ENCODE peak calls at places on chromosomes 1 and 21, in six cellular contexts. One of them, this sample, is unnamed. For H3K36me3, the result is how much of the 10 kb centered on the place peaks cover.

GRCh38 chr1:116667577-116668105 is at the start of gene IGSF3:
- DNase-seq in cardiac muscle cell: peak
- DNase-seq in spleen: peak
- DNase-seq in mesenchymal stem cell: peak
- DNase-seq in sigmoid colon: peak
- DNase-seq in prostate gland: peak
- DNase-seq in this sample: no peak

GRCh38 chr1:38929476-38929875 is 12.2 kb downstream of the RHBDL2 start:
- DNase-seq in cardiac muscle cell: no peak
- DNase-seq in spleen: no peak
- DNase-seq in mesenchymal stem cell: no peak
- DNase-seq in sigmoid colon: no peak
- DNase-seq in prostate gland: no peak
- DNase-seq in this sample: no peak

GRCh38 chr1:27509127-27510080 is 19.4 kb upstream of the WASF2 start:
- DNase-seq in cardiac muscle cell: no peak
- DNase-seq in spleen: no peak
- DNase-seq in mesenchymal stem cell: no peak
- DNase-seq in sigmoid colon: no peak
- DNase-seq in prostate gland: no peak
- DNase-seq in this sample: no peak

GRCh38 chr1:242890211-242890741 is 364.8 kb downstream of the CEP170 start:
- DNase-seq in cardiac muscle cell: peak
- DNase-seq in spleen: no peak
- DNase-seq in mesenchymal stem cell: no peak
- DNase-seq in sigmoid colon: no peak
- DNase-seq in prostate gland: no peak
- DNase-seq in this sample: peak

GRCh38 chr1:229370601-229371021 is 27.8 kb upstream of the CCSAP start:
- DNase-seq in cardiac muscle cell: peak
- DNase-seq in spleen: no peak
- DNase-seq in mesenchymal stem cell: no peak
- DNase-seq in sigmoid colon: no peak
- DNase-seq in prostate gland: no peak
- DNase-seq in this sample: no peak

GRCh38 chr21:44755227-44755626 is 43.9 kb upstream of the TSPEAR start:
- DNase-seq in cardiac muscle cell: no peak
- DNase-seq in spleen: no peak
- DNase-seq in mesenchymal stem cell: no peak
- DNase-seq in sigmoid colon: no peak
- DNase-seq in prostate gland: no peak
- DNase-seq in this sample: no peak

GRCh38 chr1:42939216-42939615 is 19.5 kb downstream of the SLC2A1 start:
- DNase-seq in cardiac muscle cell: no peak
- DNase-seq in spleen: peak
- DNase-seq in mesenchymal stem cell: no peak
- DNase-seq in sigmoid colon: no peak
- DNase-seq in prostate gland: no peak
- DNase-seq in this sample: no peak

GRCh38 chr1:111553199-111553598 is 49.8 kb upstream of the ADORA3 start:
- DNase-seq in cardiac muscle cell: no peak
- DNase-seq in spleen: no peak
- DNase-seq in mesenchymal stem cell: peak
- DNase-seq in sigmoid colon: no peak
- DNase-seq in prostate gland: no peak
- DNase-seq in this sample: no peak

GRCh38 chr1:39564941-39565340 is 11.6 kb downstream of the PABPC4 start:
- DNase-seq in cardiac muscle cell: no peak
- DNase-seq in spleen: no peak
- DNase-seq in mesenchymal stem cell: no peak
- DNase-seq in sigmoid colon: no peak
- DNase-seq in prostate gland: no peak
- DNase-seq in this sample: no peak

GRCh38 chr1:232599178-232600041 is 30.5 kb downstream of the SIPA1L2 start:
- DNase-seq in cardiac muscle cell: no peak
- DNase-seq in spleen: no peak
- DNase-seq in mesenchymal stem cell: peak
- DNase-seq in sigmoid colon: no peak
- DNase-seq in prostate gland: no peak
- DNase-seq in this sample: no peak

GRCh38 chr1:232598133-232598532 is 31.8 kb downstream of the SIPA1L2 start:
- DNase-seq in cardiac muscle cell: no peak
- DNase-seq in spleen: no peak
- DNase-seq in mesenchymal stem cell: no peak
- DNase-seq in sigmoid colon: no peak
- DNase-seq in prostate gland: no peak
- DNase-seq in this sample: no peak

GRCh38 chr1:232598837-232599177 is 31.1 kb downstream of the SIPA1L2 start:
- DNase-seq in cardiac muscle cell: no peak
- DNase-seq in spleen: no peak
- DNase-seq in mesenchymal stem cell: no peak
- DNase-seq in sigmoid colon: no peak
- DNase-seq in prostate gland: no peak
- DNase-seq in this sample: no peak

GRCh38 chr1:232602622-232603021 is 27.3 kb downstream of the SIPA1L2 start:
- DNase-seq in cardiac muscle cell: no peak
- DNase-seq in spleen: no peak
- DNase-seq in mesenchymal stem cell: no peak
- DNase-seq in sigmoid colon: no peak
- DNase-seq in prostate gland: no peak
- DNase-seq in this sample: no peak

GRCh38 chr1:232600430-232601258 is 29.3 kb downstream of the SIPA1L2 start:
- DNase-seq in cardiac muscle cell: no peak
- DNase-seq in spleen: no peak
- DNase-seq in mesenchymal stem cell: peak
- DNase-seq in sigmoid colon: no peak
- DNase-seq in prostate gland: no peak
- DNase-seq in this sample: no peak
- H3K4me3 ChIP-seq in cardiac muscle cell: no peak
- H3K4me3 ChIP-seq in spleen: no peak
- H3K4me3 ChIP-seq in mesenchymal stem cell: no peak
- H3K4me3 ChIP-seq in sigmoid colon: no peak
- H3K4me3 ChIP-seq in prostate gland: no peak
- H3K4me3 ChIP-seq in this sample: no peak

GRCh38 chr1:198667796-198668195 is 29.0 kb downstream of the PTPRC start:
- DNase-seq in cardiac muscle cell: no peak
- DNase-seq in spleen: no peak
- DNase-seq in mesenchymal stem cell: no peak
- DNase-seq in sigmoid colon: no peak
- DNase-seq in prostate gland: no peak
- DNase-seq in this sample: no peak
- H3K27ac ChIP-seq in cardiac muscle cell: no peak
- H3K27ac ChIP-seq in spleen: peak
- H3K27ac ChIP-seq in mesenchymal stem cell: no peak
- H3K27ac ChIP-seq in sigmoid colon: no peak
- H3K27ac ChIP-seq in prostate gland: no peak
- H3K27ac ChIP-seq in this sample: no peak

DNA sequence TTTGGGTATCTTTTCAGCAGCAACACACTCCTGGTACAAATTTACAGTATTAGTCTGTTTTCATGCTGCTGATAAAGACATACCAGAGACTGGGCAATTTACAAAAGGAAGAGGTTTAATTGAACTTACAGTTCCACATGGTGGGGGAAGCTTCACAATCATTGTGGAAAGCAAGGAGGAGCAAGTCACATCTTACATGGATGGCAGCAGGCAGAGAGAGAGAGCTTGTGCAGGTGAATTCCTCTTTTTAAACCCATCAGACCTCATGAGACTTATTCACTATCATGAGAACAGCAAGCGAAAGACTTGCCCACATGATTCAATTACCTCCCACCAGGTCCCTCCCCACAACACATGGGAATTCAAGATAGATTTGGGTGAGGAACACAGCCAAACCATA is 124.5 kb downstream of the TPR start:
- DNase-seq in cardiac muscle cell: no peak
- DNase-seq in spleen: no peak
- DNase-seq in mesenchymal stem cell: no peak
- DNase-seq in sigmoid colon: no peak
- DNase-seq in prostate gland: no peak
- DNase-seq in this sample: no peak
- H3K36me3 ChIP-seq in cardiac muscle cell: under half
- H3K36me3 ChIP-seq in spleen: under half
- H3K36me3 ChIP-seq in mesenchymal stem cell: under half
- H3K36me3 ChIP-seq in sigmoid colon: under half
- H3K36me3 ChIP-seq in prostate gland: under half
- H3K36me3 ChIP-seq in this sample: under half

GRCh38 chr21:38610573-38611251 is 112.4 kb upstream of the ERG start:
- DNase-seq in cardiac muscle cell: no peak
- DNase-seq in spleen: no peak
- DNase-seq in mesenchymal stem cell: no peak
- DNase-seq in sigmoid colon: no peak
- DNase-seq in prostate gland: no peak
- DNase-seq in this sample: no peak
- H3K4me3 ChIP-seq in cardiac muscle cell: no peak
- H3K4me3 ChIP-seq in spleen: no peak
- H3K4me3 ChIP-seq in mesenchymal stem cell: no peak
- H3K4me3 ChIP-seq in sigmoid colon: no peak
- H3K4me3 ChIP-seq in prostate gland: no peak
- H3K4me3 ChIP-seq in this sample: no peak

GRCh38 chr21:34579411-34579810 is 35.5 kb downstream of the RCAN1 start:
- DNase-seq in cardiac muscle cell: no peak
- DNase-seq in spleen: no peak
- DNase-seq in mesenchymal stem cell: peak
- DNase-seq in sigmoid colon: no peak
- DNase-seq in prostate gland: no peak
- DNase-seq in this sample: no peak

GRCh38 chr21:34582506-34583150 is 32.3 kb downstream of the RCAN1 start:
- DNase-seq in cardiac muscle cell: peak
- DNase-seq in spleen: no peak
- DNase-seq in mesenchymal stem cell: peak
- DNase-seq in sigmoid colon: no peak
- DNase-seq in prostate gland: peak
- DNase-seq in this sample: peak

GRCh38 chr21:34583926-34584563 is 30.9 kb downstream of the RCAN1 start:
- DNase-seq in cardiac muscle cell: no peak
- DNase-seq in spleen: no peak
- DNase-seq in mesenchymal stem cell: no peak
- DNase-seq in sigmoid colon: no peak
- DNase-seq in prostate gland: no peak
- DNase-seq in this sample: no peak

GRCh38 chr21:34576043-34576466 is 38.9 kb downstream of the RCAN1 start:
- DNase-seq in cardiac muscle cell: no peak
- DNase-seq in spleen: no peak
- DNase-seq in mesenchymal stem cell: no peak
- DNase-seq in sigmoid colon: no peak
- DNase-seq in prostate gland: peak
- DNase-seq in this sample: no peak

DNA sequence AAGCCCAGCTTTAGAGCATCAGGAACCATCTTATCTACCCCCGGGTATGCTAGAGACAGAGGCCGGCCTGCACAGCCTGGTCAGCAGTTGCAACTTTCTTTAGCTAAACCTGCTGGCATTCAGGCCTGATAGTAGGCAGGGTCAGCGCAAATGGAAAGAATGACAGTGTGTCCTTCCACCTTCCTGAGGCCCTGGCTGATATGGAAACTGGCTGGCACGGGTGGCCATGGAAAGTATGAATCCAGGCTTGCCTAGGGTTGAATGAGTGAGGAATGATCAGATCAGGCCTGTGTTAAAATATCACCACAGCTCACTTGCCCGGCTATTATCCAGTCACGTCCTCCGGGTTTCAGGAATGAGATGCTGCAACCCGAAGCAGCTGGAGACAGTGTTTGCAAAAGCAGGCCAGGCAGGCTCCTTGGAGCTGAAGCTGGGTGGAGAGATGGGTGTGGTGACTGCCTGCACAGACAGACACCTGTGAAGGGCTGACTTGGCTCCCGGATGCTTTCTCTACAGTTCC is 34.7 kb downstream of the RCAN1 start:
- DNase-seq in cardiac muscle cell: peak
- DNase-seq in spleen: no peak
- DNase-seq in mesenchymal stem cell: no peak
- DNase-seq in sigmoid colon: no peak
- DNase-seq in prostate gland: no peak
- DNase-seq in this sample: no peak
- H3K27ac ChIP-seq in cardiac muscle cell: peak
- H3K27ac ChIP-seq in spleen: no peak
- H3K27ac ChIP-seq in mesenchymal stem cell: no peak
- H3K27ac ChIP-seq in sigmoid colon: peak
- H3K27ac ChIP-seq in prostate gland: no peak
- H3K27ac ChIP-seq in this sample: no peak

GRCh38 chr1:223659711-223660110 is 5.8 kb downstream of the CAPN8 start:
- DNase-seq in cardiac muscle cell: no peak
- DNase-seq in spleen: no peak
- DNase-seq in mesenchymal stem cell: no peak
- DNase-seq in sigmoid colon: no peak
- DNase-seq in prostate gland: no peak
- DNase-seq in this sample: no peak
- H3K36me3 ChIP-seq in cardiac muscle cell: under half
- H3K36me3 ChIP-seq in spleen: under half
- H3K36me3 ChIP-seq in mesenchymal stem cell: under half
- H3K36me3 ChIP-seq in sigmoid colon: under half
- H3K36me3 ChIP-seq in prostate gland: under half
- H3K36me3 ChIP-seq in this sample: under half

This sample was measured in iPS DF 6.9.